ENCODE peak calls at places on chromosomes 3 and 15, in eight cellular contexts. M, U, X, O, D, W, Y and N are unnamed samples. For H3K9me3, the result is how much of the 10 kb centered on the place peaks cover.

GRCh38 chr3:188421151-188421821 is 267.3 kb downstream of the LPP start:
- DNase-seq in M (no peak), U (no peak), X (no peak), O (peak), D (no peak), W (peak), Y (no peak), N (no peak)

GRCh38 chr15:37104413-37105392 is 4.4 kb upstream of the MEIS2 start:
- DNase-seq in M (peak), U (no peak), X (no peak), O (no peak), D (no peak), W (no peak), Y (no peak), N (no peak)

GRCh38 chr3:187783098-187783497 is 37.8 kb upstream of the BCL6 start:
- DNase-seq in M (no peak), U (no peak), X (no peak), O (peak), D (no peak), W (peak), Y (peak), N (no peak)

GRCh38 chr15:59424626-59425025 is 13.4 kb upstream of the FAM81A start:
- DNase-seq in M (no peak), U (no peak), X (no peak), O (no peak), D (no peak), W (no peak), Y (no peak), N (no peak)

GRCh38 chr3:17894434-17895060 is 152.1 kb upstream of the TBC1D5 start:
- DNase-seq in M (peak), U (peak), X (no peak), O (peak), D (peak), W (peak), Y (no peak), N (peak)

GRCh38 chr3:49158108-49158709 is 7.9 kb downstream of the CCDC71 start:
- DNase-seq in M (no peak), U (peak), X (no peak), O (no peak), D (peak), W (no peak), Y (no peak), N (no peak)

GRCh38 chr3:131762981-131763380 is 260.2 kb upstream of the MRPL3 start:
- DNase-seq in M (no peak), U (no peak), X (no peak), O (no peak), D (no peak), W (no peak), Y (no peak), N (no peak)

GRCh38 chr3:39144095-39144747 is 9.2 kb downstream of the CSRNP1 start:
- DNase-seq in M (no peak), U (no peak), X (no peak), O (no peak), D (no peak), W (no peak), Y (peak), N (no peak)

GRCh38 chr15:23690450-23690852 is 3.3 kb upstream of the NDN start:
- DNase-seq in M (peak), U (peak), X (no peak), O (peak), D (peak), W (peak), Y (peak), N (no peak)

GRCh38 chr15:30865257-30865656 is 38.5 kb upstream of the FAN1 start:
- DNase-seq in M (no peak), U (no peak), X (no peak), O (no peak), D (no peak), W (no peak), Y (no peak), N (no peak)

GRCh38 chr3:45103334-45103733 is 42.8 kb downstream of the CDCP1 start:
- DNase-seq in M (no peak), U (no peak), X (no peak), O (no peak), D (no peak), W (no peak), Y (no peak), N (no peak)

GRCh38 chr15:43285609-43286037 is 18.9 kb upstream of the TGM5 start:
- DNase-seq in M (peak), U (peak), X (no peak), O (peak), D (peak), W (peak), Y (no peak), N (peak)

GRCh38 chr3:139455855-139456254 is 20.5 kb downstream of the RBP2 start:
- DNase-seq in M (no peak), U (no peak), X (no peak), O (no peak), D (no peak), W (no peak), Y (no peak), N (no peak)

GRCh38 chr3:94098487-94098886 is 35.6 kb downstream of the NSUN3 start:
- DNase-seq in M (no peak), U (no peak), X (no peak), O (no peak), D (no peak), W (peak), Y (no peak), N (no peak)

GRCh38 chr3:69250014-69250413 is 127.6 kb upstream of the LMOD3 start:
- DNase-seq in M (peak), U (peak), X (no peak), O (no peak), D (peak), W (no peak), Y (no peak), N (no peak)

GRCh38 chr3:124707667-124708066 is 22.6 kb upstream of the UMPS start:
- DNase-seq in M (no peak), U (no peak), X (no peak), O (peak), D (no peak), W (peak), Y (no peak), N (no peak)

GRCh38 chr3:114504941-114505632 is 211.3 kb downstream of the TIGIT start:
- DNase-seq in M (no peak), U (no peak), X (no peak), O (no peak), D (no peak), W (peak), Y (no peak), N (no peak)

GRCh38 chr3:16937421-16937820 is 52.7 kb downstream of the PLCL2 start:
- DNase-seq in M (no peak), U (no peak), X (no peak), O (no peak), D (no peak), W (no peak), Y (no peak), N (no peak)

GRCh38 chr3:67335813-67336212 is 318.6 kb downstream of the SUCLG2 start:
- DNase-seq in M (no peak), U (no peak), X (no peak), O (no peak), D (no peak), W (no peak), Y (no peak), N (no peak)

GRCh38 chr3:122898298-122898697 is 103.4 kb downstream of the SLC49A4 start:
- DNase-seq in M (no peak), U (no peak), X (no peak), O (no peak), D (no peak), W (no peak), Y (no peak), N (no peak)

GRCh38 chr3:122060044-122060694 is 5.0 kb downstream of the CD86 start:
- DNase-seq in M (no peak), U (no peak), X (no peak), O (no peak), D (no peak), W (no peak), Y (no peak), N (no peak)

DNA sequence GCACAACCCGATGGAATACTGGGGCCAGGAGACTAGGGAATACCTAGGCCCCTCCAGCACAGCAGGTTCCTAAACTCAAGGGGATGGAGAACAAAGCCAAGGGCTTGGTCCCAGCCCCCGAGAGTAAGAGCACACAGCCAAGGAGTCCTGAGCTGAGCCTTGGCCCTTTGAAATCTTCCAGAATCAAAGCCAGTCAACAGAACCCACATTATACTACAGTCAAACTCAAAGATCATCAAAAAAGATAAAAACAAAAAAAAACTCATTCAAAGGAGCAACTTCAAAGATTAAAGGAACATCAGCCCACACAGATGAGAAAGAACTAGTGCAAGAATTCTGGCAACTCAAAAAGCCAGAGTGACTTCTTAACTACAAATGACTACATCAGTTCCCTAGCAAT is 217.0 kb downstream of the ISL2 start:
- DNase-seq in M (no peak), U (no peak), X (no peak), O (no peak), D (no peak), W (no peak), Y (no peak), N (no peak)
- H3K4me3 ChIP-seq in M (no peak), U (no peak), X (no peak), O (no peak), D (no peak), W (no peak), Y (no peak), N (no peak)

DNA sequence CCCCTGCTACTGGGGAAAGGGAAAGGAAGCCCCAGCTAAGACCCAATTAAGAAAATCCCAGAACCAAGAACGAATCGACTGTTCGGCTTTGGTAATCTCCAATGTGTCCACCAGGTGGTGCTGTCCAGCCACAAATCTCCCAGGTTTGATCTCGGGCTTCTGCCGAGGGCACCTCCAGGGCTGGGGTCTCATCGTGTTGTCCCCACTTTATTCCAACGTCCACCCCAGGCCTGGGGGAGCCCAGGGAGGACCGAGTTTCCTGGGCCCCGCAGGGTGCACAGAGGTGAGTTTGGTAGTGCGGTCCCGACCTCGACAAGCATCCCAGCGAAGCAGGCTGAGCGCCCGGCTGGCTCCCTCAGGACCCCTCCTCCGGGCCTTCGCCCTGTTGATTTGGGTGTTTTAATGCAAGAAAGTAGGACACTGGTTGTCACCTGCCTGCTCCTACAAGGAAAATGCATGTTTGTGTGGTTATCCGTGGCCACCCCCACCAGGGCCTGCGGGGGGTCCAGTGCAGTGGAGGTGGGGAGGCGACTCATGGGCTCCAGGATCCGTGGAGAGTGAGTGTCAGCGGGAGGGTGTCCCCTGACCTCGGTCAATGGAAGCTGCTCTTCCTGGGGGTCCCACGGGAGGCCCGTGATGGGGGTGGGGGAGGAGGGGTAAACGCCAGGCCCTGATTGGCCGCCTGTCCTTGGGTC is 185.0 kb downstream of the GOLGA6L6 start:
- DNase-seq in M (peak), U (no peak), X (peak), O (no peak), D (peak), W (no peak), Y (peak), N (peak)
- H3K9me3 ChIP-seq in M (under half), U (under half), X (under half), O (half or more), D (under half), W (half or more), Y (under half), N (under half)

GRCh38 chr3:27353221-27353620 is 16.0 kb downstream of the NEK10 start:
- DNase-seq in M (no peak), U (no peak), X (no peak), O (no peak), D (no peak), W (peak), Y (no peak), N (no peak)

GRCh38 chr3:27345959-27346865 is 23.0 kb downstream of the NEK10 start:
- DNase-seq in M (no peak), U (no peak), X (no peak), O (no peak), D (no peak), W (no peak), Y (no peak), N (no peak)

GRCh38 chr3:27352047-27352446 is 17.1 kb downstream of the NEK10 start:
- DNase-seq in M (no peak), U (no peak), X (no peak), O (no peak), D (no peak), W (no peak), Y (no peak), N (no peak)

GRCh38 chr3:27354161-27354560 is 15.0 kb downstream of the NEK10 start:
- DNase-seq in M (no peak), U (no peak), X (no peak), O (no peak), D (no peak), W (no peak), Y (no peak), N (no peak)

DNA sequence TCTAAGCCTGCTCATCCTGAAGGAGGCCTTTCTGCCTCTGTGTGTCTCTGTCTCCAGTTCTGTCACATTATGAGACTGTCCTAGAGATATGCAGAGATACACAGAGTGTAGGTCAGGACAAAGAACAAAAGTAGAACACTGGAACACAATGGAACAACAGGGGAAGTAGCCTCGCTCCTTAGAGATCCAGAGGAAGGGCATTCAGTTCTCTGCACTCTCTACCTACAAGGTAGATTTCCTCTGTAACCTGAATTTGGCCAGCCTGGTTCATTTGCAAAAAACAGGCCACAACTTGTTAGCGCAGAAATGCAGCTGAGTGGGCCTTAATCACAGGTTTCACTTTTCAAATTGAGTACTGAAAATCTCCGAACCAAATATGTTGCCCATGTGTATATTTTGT is 19.4 kb downstream of the NEK10 start:
- DNase-seq in M (no peak), U (no peak), X (no peak), O (no peak), D (no peak), W (no peak), Y (no peak), N (no peak)
- H3K4me3 ChIP-seq in M (no peak), U (no peak), X (no peak), O (no peak), D (no peak), W (no peak), Y (no peak), N (no peak)

DNA sequence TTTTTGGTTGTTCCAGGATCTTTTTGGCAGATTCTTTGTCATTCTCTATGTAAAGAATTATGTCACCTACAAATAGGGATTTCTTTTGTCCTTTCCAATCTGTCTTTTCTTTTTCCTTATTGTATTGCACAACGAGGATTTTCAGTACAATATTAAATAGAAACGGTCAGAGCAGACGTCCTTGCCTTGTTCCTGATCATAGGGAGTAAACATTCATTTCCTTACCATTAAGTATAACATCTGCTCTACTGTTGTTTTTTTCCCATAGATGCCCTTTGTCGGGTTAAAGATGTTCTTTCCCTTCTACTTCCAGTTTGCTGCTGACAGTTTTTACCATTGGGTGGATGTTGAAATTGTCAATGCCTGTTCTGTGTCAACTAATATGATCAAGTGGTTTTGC is 528.4 kb downstream of the OCA2 start:
- DNase-seq in M (no peak), U (no peak), X (no peak), O (no peak), D (no peak), W (no peak), Y (no peak), N (no peak)
- H3K9me3 ChIP-seq in M (under half), U (under half), X (under half), O (under half), D (under half), W (under half), Y (under half), N (under half)

GRCh38 chr3:145911016-145911415 is 250.0 kb downstream of the PLOD2 start:
- DNase-seq in M (no peak), U (no peak), X (no peak), O (no peak), D (no peak), W (no peak), Y (no peak), N (no peak)
- H3K4me3 ChIP-seq in M (no peak), U (no peak), X (no peak), O (no peak), D (no peak), W (no peak), Y (no peak), N (no peak)

DNA sequence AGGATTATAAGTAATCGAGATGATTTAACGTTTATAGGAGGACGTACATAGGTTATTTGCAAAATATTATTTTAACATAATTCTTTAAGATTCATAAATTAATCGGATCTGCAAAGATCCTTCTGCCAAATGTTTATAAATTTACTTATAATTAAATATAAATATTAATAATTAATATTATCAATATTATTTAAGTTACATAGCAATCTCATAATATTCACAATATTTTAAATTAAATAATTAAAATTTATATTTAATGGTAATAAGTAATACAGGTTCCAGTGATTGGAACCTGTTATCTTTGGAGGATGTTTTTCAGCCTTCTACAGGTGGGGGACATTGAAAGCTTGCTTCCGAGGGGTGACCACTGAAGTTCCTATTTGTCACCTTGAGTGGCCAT is 16.1 kb downstream of the WDR53 start:
- DNase-seq in M (no peak), U (no peak), X (no peak), O (no peak), D (no peak), W (no peak), Y (no peak), N (no peak)
- H3K9me3 ChIP-seq in M (under half), U (under half), X (under half), O (under half), D (under half), W (under half), Y (under half), N (under half)

GRCh38 chr3:178880274-178880673 is 191.3 kb downstream of the ZMAT3 start:
- DNase-seq in M (no peak), U (no peak), X (no peak), O (no peak), D (no peak), W (no peak), Y (no peak), N (no peak)

GRCh38 chr3:178875157-178875556 is 196.5 kb downstream of the ZMAT3 start:
- DNase-seq in M (no peak), U (no peak), X (no peak), O (no peak), D (no peak), W (no peak), Y (no peak), N (no peak)
- H3K4me3 ChIP-seq in M (no peak), U (no peak), X (no peak), O (no peak), D (no peak), W (no peak), Y (no peak), N (no peak)

DNA sequence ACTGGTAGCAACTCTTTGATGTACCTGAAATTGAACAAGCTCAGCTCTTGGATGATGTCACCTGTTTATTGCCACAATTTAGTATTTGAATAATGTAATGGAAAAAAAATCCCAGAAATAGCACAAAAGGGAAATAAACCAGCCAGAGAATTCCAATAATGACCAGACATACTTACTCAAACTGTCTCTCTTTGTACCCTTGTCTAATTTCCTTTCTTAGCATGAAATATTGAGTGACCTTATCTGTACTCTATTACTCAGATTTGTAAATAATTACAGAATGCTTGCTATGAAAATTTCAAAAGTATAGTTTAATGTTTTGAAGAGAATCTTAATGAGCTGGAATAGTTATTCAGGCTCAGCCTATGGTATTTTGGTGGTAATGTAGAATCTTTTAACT is 555.4 kb upstream of the SGO1 start:
- DNase-seq in M (no peak), U (no peak), X (no peak), O (no peak), D (no peak), W (no peak), Y (no peak), N (no peak)
- H3K9me3 ChIP-seq in M (under half), U (under half), X (under half), O (under half), D (under half), W (under half), Y (under half), N (under half)

DNA sequence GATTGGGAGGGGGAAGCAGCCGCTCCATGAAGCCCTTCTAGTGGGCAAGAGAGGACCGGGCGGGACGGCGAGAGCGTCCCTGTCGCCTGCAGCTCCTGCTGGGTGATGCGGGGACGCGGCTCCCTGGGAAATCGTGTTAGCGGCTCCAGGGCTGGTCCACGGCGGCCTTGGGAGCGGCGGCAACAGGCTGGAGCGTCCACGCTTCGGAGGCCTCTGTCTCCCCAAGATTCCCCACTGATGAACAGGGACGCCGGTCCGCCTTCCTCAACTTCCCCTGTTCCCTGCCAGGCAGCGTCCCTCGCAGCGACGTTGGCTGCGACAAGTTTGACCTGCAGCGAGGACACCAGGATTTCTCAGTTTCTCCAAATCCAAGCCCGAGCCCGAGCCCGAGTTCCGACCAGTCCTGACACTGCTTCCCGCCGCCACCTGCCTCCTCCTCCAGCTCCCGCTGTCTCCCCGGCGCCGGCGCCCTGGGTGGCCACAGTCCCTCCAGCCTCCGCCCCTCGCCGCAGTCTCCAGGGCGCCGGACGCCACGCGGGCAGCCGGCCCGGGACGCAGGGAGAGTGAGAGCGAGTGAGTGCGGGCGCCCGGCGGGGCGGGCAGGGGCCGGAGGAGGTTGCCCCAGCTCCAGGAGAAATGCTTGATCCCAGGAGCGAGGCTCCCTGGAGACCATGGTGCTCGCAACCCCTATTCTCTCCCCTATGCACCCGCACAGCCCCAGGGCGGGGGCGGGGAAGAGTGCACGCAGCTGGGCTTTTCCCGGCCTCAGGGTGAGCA is 78.1 kb upstream of the RNF7 start:
- DNase-seq in M (peak), U (peak), X (peak), O (no peak), D (peak), W (peak), Y (peak), N (no peak)
- H3K4me3 ChIP-seq in M (peak), U (peak), X (peak), O (peak), D (peak), W (peak), Y (peak), N (peak)